ENCODE peak calls at places on chromosomes 12 and 14, in nine cellular contexts. V, H, W, L, X, T, F, S and M are unnamed samples.

GRCh38 chr12:70842942-70843341 is 77.6 kb downstream of the PTPRR start:
- DNase-seq in W (no peak), X (no peak), S (no peak), H (no peak), T (no peak), F (no peak), V (no peak), L (no peak), M (no peak)

GRCh38 chr14:68225321-68225720 is 405.7 kb downstream of the RAD51B start:
- DNase-seq in T (no peak), X (no peak), V (no peak), F (no peak), L (no peak), H (no peak), S (no peak), W (no peak), M (no peak)

GRCh38 chr14:69661194-69661537 is 49.8 kb downstream of the SUSD6 start:
- DNase-seq in V (no peak), L (no peak), S (no peak), X (no peak), T (no peak), H (no peak), F (no peak), W (no peak), M (no peak)

GRCh38 chr14:88196925-88197324 is 126.1 kb downstream of the KCNK10 start:
- DNase-seq in H (no peak), W (no peak), F (no peak), V (no peak), T (no peak), S (no peak), L (no peak), X (no peak), M (no peak)

GRCh38 chr14:24192933-24193332 is 2.3 kb downstream of the TM9SF1 start:
- DNase-seq in S (no peak), V (no peak), W (no peak), T (no peak), L (no peak), H (no peak), X (no peak), F (no peak), M (no peak)

GRCh38 chr14:80621701-80622100 is 319.8 kb downstream of the CEP128 start:
- DNase-seq in W (peak), F (no peak), H (no peak), X (no peak), S (peak), T (no peak), V (no peak), L (no peak), M (peak)

GRCh38 chr12:32679910-32680217 is 763 bp downstream of the DNM1L start:
- DNase-seq in V (no peak), S (no peak), F (no peak), X (no peak), T (no peak), W (no peak), H (no peak), L (no peak), M (no peak)

GRCh38 chr12:124361074-124361965 is 66.4 kb downstream of the RFLNA start:
- DNase-seq in F (no peak), X (no peak), S (no peak), L (no peak), H (no peak), W (no peak), T (no peak), V (no peak), M (no peak)

GRCh38 chr12:62522984-62523383 is 56.4 kb downstream of the MON2 start:
- DNase-seq in X (no peak), F (peak), W (no peak), H (no peak), S (peak), T (no peak), L (no peak), V (no peak), M (peak)

GRCh38 chr14:72822946-72823611 is 70.8 kb downstream of the DPF3 start:
- DNase-seq in S (no peak), T (no peak), L (peak), V (no peak), W (no peak), X (no peak), H (no peak), F (no peak), M (no peak)

GRCh38 chr12:64733857-64734256 is 25.3 kb downstream of the GNS start:
- DNase-seq in H (no peak), T (peak), S (peak), W (no peak), F (peak), X (no peak), V (no peak), L (no peak), M (peak)

GRCh38 chr12:92019491-92020277 is 126.0 kb downstream of the BTG1 start:
- DNase-seq in V (no peak), X (no peak), L (no peak), W (no peak), F (no peak), H (no peak), S (no peak), T (no peak), M (no peak)

GRCh38 chr12:95318071-95318545 is 100.5 kb downstream of the VEZT start:
- DNase-seq in S (peak), X (no peak), L (no peak), F (no peak), V (no peak), H (no peak), W (peak), T (no peak), M (peak)

GRCh38 chr14:91271639-91272038 is 27.1 kb upstream of the GPR68 start:
- DNase-seq in V (no peak), S (no peak), T (no peak), W (no peak), H (no peak), X (no peak), L (no peak), F (no peak), M (no peak)

GRCh38 chr14:55500219-55500701 is 59.8 kb upstream of the TBPL2 start:
- DNase-seq in W (no peak), H (no peak), T (no peak), V (no peak), S (no peak), L (no peak), F (no peak), X (no peak), M (no peak)

GRCh38 chr12:53097564-53098353 is at the start of gene IGFBP6:
- DNase-seq in L (peak), F (peak), X (peak), T (peak), V (peak), W (peak), H (peak), S (peak), M (peak)

GRCh38 chr12:69873429-69873828 is 48.4 kb downstream of the MYRFL start:
- DNase-seq in L (no peak), H (no peak), V (no peak), S (no peak), T (no peak), F (no peak), W (peak), X (no peak), M (peak)

GRCh38 chr14:59190372-59190771 is 1.9 kb downstream of the DAAM1 start:
- DNase-seq in F (peak), V (no peak), L (peak), X (no peak), W (peak), T (peak), H (no peak), S (peak), M (no peak)

GRCh38 chr14:46405095-46405494 is 246.5 kb downstream of the RPL10L start:
- DNase-seq in F (peak), W (no peak), V (no peak), L (no peak), X (no peak), H (no peak), T (peak), S (no peak), M (no peak)

GRCh38 chr14:22412936-22413411 is 176.1 kb downstream of the DAD1 start:
- DNase-seq in S (no peak), F (no peak), X (no peak), H (no peak), L (no peak), T (peak), W (no peak), V (no peak), M (no peak)

GRCh38 chr12:6553051-6553868 is 2.6 kb downstream of the IFFO1 start:
- DNase-seq in L (no peak), F (no peak), H (no peak), S (peak), X (no peak), V (no peak), W (peak), T (no peak), M (peak)

GRCh38 chr12:75550401-75550851 is 39.0 kb upstream of the KRR1 start:
- DNase-seq in F (peak), H (no peak), W (no peak), V (no peak), X (no peak), L (no peak), S (peak), T (no peak), M (no peak)

GRCh38 chr12:65620026-65620425 is 204.3 kb upstream of the HMGA2 start:
- DNase-seq in V (no peak), H (no peak), T (no peak), L (no peak), X (no peak), S (no peak), F (peak), W (no peak), M (no peak)

GRCh38 chr12:85310456-85311076 is 30.5 kb downstream of the ALX1 start:
- DNase-seq in W (peak), S (no peak), V (no peak), T (no peak), H (no peak), L (no peak), F (no peak), X (no peak), M (no peak)

GRCh38 chr14:100824156-100824555 is 1.8 kb upstream of the MEG3 start:
- DNase-seq in W (peak), V (no peak), T (peak), F (peak), S (no peak), L (peak), H (no peak), X (no peak), M (no peak)

GRCh38 chr12:129839679-129840078 is 64.1 kb downstream of the TMEM132D start:
- DNase-seq in F (no peak), H (no peak), L (no peak), V (no peak), X (no peak), W (no peak), S (no peak), T (no peak), M (peak)